ENCODE peak calls at places on chromosomes 3 and 15, in four cellular contexts. L, J, R and Q are unnamed samples.

GRCh38 chr15:88132499-88132898 is 124.0 kb downstream of the NTRK3 start:
- DNase-seq in L (no peak), R (no peak), J (no peak), Q (no peak)

GRCh38 chr3:58529516-58530353 is 7.3 kb downstream of the ACOX2 start:
- DNase-seq in L (no peak), R (peak), J (peak), Q (no peak)

GRCh38 chr3:139676634-139677197 is 1.1 kb downstream of the NMNAT3 start:
- DNase-seq in L (no peak), J (no peak), R (no peak), Q (no peak)

GRCh38 chr3:135125171-135125801 is 330.2 kb downstream of the EPHB1 start:
- DNase-seq in L (no peak), R (peak), J (peak), Q (no peak)

GRCh38 chr15:71397377-71397776 is 282.1 kb downstream of the THSD4 start:
- DNase-seq in R (peak), J (no peak), L (no peak), Q (no peak)

GRCh38 chr3:107112356-107112755 is 264.9 kb upstream of the CCDC54 start:
- DNase-seq in L (no peak), R (no peak), J (no peak), Q (no peak)

GRCh38 chr3:42376397-42376798 is 34.0 kb downstream of the LYZL4 start:
- DNase-seq in J (no peak), R (peak), L (no peak), Q (no peak)

GRCh38 chr3:119672791-119673190 is 4.4 kb downstream of the COX17 start:
- DNase-seq in L (no peak), R (no peak), J (no peak), Q (no peak)

GRCh38 chr15:99296386-99296785 is 45.1 kb downstream of the LRRC28 start:
- DNase-seq in R (no peak), J (no peak), L (no peak), Q (no peak)

GRCh38 chr15:78033864-78034263 is 43.6 kb downstream of the TBC1D2B start:
- DNase-seq in J (peak), L (peak), R (peak), Q (no peak)

GRCh38 chr15:80317389-80318169 is 65.6 kb upstream of the CTXND1 start:
- DNase-seq in R (peak), J (peak), L (no peak), Q (no peak)

GRCh38 chr15:48177383-48177874 is 666 bp downstream of the MYEF2 start:
- DNase-seq in R (peak), L (no peak), J (peak), Q (no peak)

GRCh38 chr3:120615863-120616599 is 19.9 kb downstream of the NDUFB4 start:
- DNase-seq in L (no peak), J (no peak), R (peak), Q (no peak)

GRCh38 chr3:40490916-40491315 is 14.0 kb downstream of the ZNF619 start:
- DNase-seq in L (no peak), R (peak), J (no peak), Q (no peak)

GRCh38 chr3:64278631-64279030 is 53.4 kb upstream of the PRICKLE2 start:
- DNase-seq in L (no peak), R (peak), J (no peak), Q (no peak)

GRCh38 chr3:70970952-70971351 is 612.6 kb downstream of the FOXP1 start:
- DNase-seq in J (no peak), L (no peak), R (no peak), Q (no peak)

GRCh38 chr3:38046027-38046426 is 7.0 kb downstream of the DLEC1 start:
- DNase-seq in R (no peak), J (no peak), L (no peak), Q (no peak)

GRCh38 chr3:58452176-58452575 is 18.5 kb upstream of the PDHB start:
- DNase-seq in L (no peak), J (no peak), R (no peak), Q (no peak)

GRCh38 chr15:68843425-68844311 is 23.0 kb upstream of the ANP32A start:
- DNase-seq in L (peak), J (no peak), R (peak), Q (peak)

GRCh38 chr3:69806735-69807438 is 67.6 kb downstream of the MITF start:
- DNase-seq in J (no peak), L (no peak), R (no peak), Q (no peak)

GRCh38 chr3:133384331-133385027 is 15.4 kb upstream of the BFSP2 start:
- DNase-seq in J (peak), R (peak), L (no peak), Q (no peak)

GRCh38 chr3:49703443-49703927 is 14.1 kb downstream of the RNF123 start:
- DNase-seq in R (peak), J (peak), L (peak), Q (peak)

GRCh38 chr15:66723826-66724731 is 22.0 kb downstream of the SMAD6 start:
- DNase-seq in J (no peak), L (no peak), R (no peak), Q (no peak)

GRCh38 chr3:171813278-171813896 is 3.1 kb upstream of the PLD1 start:
- DNase-seq in R (no peak), L (no peak), J (no peak), Q (no peak)

GRCh38 chr3:114299421-114299820 is 5.6 kb downstream of the TIGIT start:
- DNase-seq in L (no peak), J (peak), R (peak), Q (no peak)

GRCh38 chr15:91737419-91737818 is 116.1 kb upstream of the SLCO3A1 start:
- DNase-seq in R (no peak), J (no peak), L (no peak), Q (no peak)